ENCODE peak calls at places on chromosomes 2 and 18, in eight cellular contexts. A is fibroblast of lung, Q is Karpas-422, S is DND-41, P is mesendoderm, N is IMR-90, D is mammary epithelial cell, V is keratinocyte. T is an unnamed sample.

GRCh38 chr18:1018211-1018651 is 113.6 kb downstream of the ADCYAP1 start:
- DNase-seq in A (peak), Q (no peak), S (no peak), P (peak), N (peak), D (no peak), V (no peak), T (no peak)

GRCh38 chr2:71220743-71221142 is 6.2 kb downstream of the PAIP2B start:
- DNase-seq in A (no peak), Q (no peak), S (no peak), P (no peak), N (no peak), D (peak), V (no peak), T (no peak)

GRCh38 chr2:101047774-101048173 is 45.7 kb downstream of the RPL31 start:
- DNase-seq in A (peak), Q (no peak), S (no peak), P (no peak), N (no peak), D (peak), V (no peak), T (no peak)

GRCh38 chr2:188345439-188345838 is 53.8 kb downstream of the GULP1 start:
- DNase-seq in A (no peak), Q (no peak), S (no peak), P (no peak), N (peak), D (no peak), V (no peak), T (no peak)

GRCh38 chr2:10547011-10547410 is 98.9 kb upstream of the ODC1 start:
- DNase-seq in A (no peak), Q (no peak), S (no peak), P (peak), N (peak), D (peak), V (peak), T (no peak)

GRCh38 chr2:233242231-233242917 is 9.1 kb upstream of the ATG16L1 start:
- DNase-seq in A (no peak), Q (no peak), S (no peak), P (no peak), N (peak), D (no peak), V (no peak), T (no peak)

GRCh38 chr2:119678021-119678656 is 862 bp upstream of the TMEM177 start:
- DNase-seq in A (no peak), Q (no peak), S (no peak), P (no peak), N (no peak), D (no peak), V (no peak), T (peak)

GRCh38 chr2:152339762-152340286 is 4.8 kb downstream of the FMNL2 start:
- DNase-seq in A (no peak), Q (no peak), S (no peak), P (no peak), N (no peak), D (no peak), V (no peak), T (no peak)

GRCh38 chr2:183038341-183039300 is at the start of gene NCKAP1:
- DNase-seq in A (peak), Q (no peak), S (no peak), P (peak), N (peak), D (peak), V (no peak), T (peak)

GRCh38 chr2:181117176-181117925 is 136.9 kb downstream of the UBE2E3 start:
- DNase-seq in A (no peak), Q (no peak), S (no peak), P (no peak), N (no peak), D (no peak), V (no peak), T (no peak)

GRCh38 chr18:64747803-64748202 is 598.9 kb upstream of the LINC00305 start:
- DNase-seq in A (no peak), Q (no peak), S (no peak), P (peak), N (no peak), D (no peak), V (no peak), T (no peak)

GRCh38 chr18:13560306-13560705 is 166.1 kb downstream of the FAM210A start:
- DNase-seq in A (no peak), Q (no peak), S (no peak), P (no peak), N (no peak), D (no peak), V (no peak), T (no peak)

GRCh38 chr18:59470627-59471121 is 111.6 kb upstream of the LMAN1 start:
- DNase-seq in A (no peak), Q (no peak), S (no peak), P (no peak), N (no peak), D (no peak), V (no peak), T (no peak)
- H3K27ac ChIP-seq in A (no peak), Q (no peak), S (no peak), P (no peak), N (no peak), D (no peak), V (no peak), T (no peak)

GRCh38 chr2:88638743-88639142 is 11.5 kb upstream of the EIF2AK3 start:
- DNase-seq in A (no peak), Q (no peak), S (no peak), P (no peak), N (no peak), D (peak), V (no peak), T (no peak)
- H3K9ac ChIP-seq in A (no peak), Q (no peak), S (no peak), P (no peak), N (no peak), D (no peak), V (no peak), T (no peak)

GRCh38 chr2:133674433-133675331 is 106.4 kb upstream of the NCKAP5 start:
- DNase-seq in A (peak), Q (no peak), S (no peak), P (peak), N (peak), D (peak), V (no peak), T (peak)
- H3K4me3 ChIP-seq in A (peak), Q (no peak), S (no peak), P (no peak), N (peak), D (no peak), V (peak), T (no peak)

GRCh38 chr18:26894426-26894825 is 28.9 kb upstream of the AQP4 start:
- DNase-seq in A (no peak), Q (no peak), S (no peak), P (no peak), N (no peak), D (no peak), V (no peak), T (no peak)
- H3K27ac ChIP-seq in A (no peak), Q (no peak), S (no peak), P (no peak), N (no peak), D (no peak), V (no peak), T (no peak)

GRCh38 chr2:213064099-213064498 is 87.3 kb downstream of the IKZF2 start:
- DNase-seq in A (no peak), Q (no peak), S (no peak), P (no peak), N (no peak), D (no peak), V (no peak), T (no peak)

GRCh38 chr2:213066445-213066746 is 85.0 kb downstream of the IKZF2 start:
- DNase-seq in A (no peak), Q (no peak), S (no peak), P (no peak), N (no peak), D (no peak), V (no peak), T (no peak)

GRCh38 chr2:213067888-213068287 is 83.5 kb downstream of the IKZF2 start:
- DNase-seq in A (no peak), Q (no peak), S (no peak), P (no peak), N (peak), D (peak), V (no peak), T (no peak)

GRCh38 chr2:213068681-213069359 is 82.6 kb downstream of the IKZF2 start:
- DNase-seq in A (no peak), Q (no peak), S (no peak), P (no peak), N (no peak), D (no peak), V (no peak), T (no peak)

GRCh38 chr2:213065583-213066444 is 85.6 kb downstream of the IKZF2 start:
- DNase-seq in A (peak), Q (no peak), S (peak), P (peak), N (peak), D (peak), V (no peak), T (peak)
- H3K9ac ChIP-seq in A (no peak), Q (no peak), S (no peak), P (no peak), N (no peak), D (no peak), V (peak), T (no peak)

DNA sequence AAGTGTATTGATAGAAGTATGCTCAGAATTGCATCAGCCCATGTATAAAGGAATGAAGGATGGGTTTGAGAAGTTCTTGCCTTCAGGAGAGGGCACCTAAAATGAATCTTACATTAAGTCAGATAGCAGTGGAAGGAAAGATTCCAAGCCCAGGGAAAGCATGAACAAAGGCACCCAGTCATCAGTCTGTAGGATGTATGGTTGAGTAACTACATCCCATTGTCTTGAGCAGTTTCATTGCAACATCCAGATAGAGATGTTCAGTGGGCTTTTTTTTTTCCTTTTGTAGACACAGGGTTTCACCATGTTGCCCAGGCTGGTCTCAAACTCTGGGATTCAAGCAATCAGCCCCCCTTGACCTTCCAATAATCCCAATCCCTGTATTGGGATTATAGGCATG is 80.7 kb downstream of the ARHGAP28 start:
- DNase-seq in A (no peak), Q (no peak), S (no peak), P (no peak), N (no peak), D (no peak), V (no peak), T (no peak)
- H3K4me3 ChIP-seq in A (no peak), Q (no peak), S (no peak), P (no peak), N (no peak), D (no peak), V (no peak), T (no peak)

GRCh38 chr2:85981579-85982247 is 92.9 kb upstream of the ST3GAL5 start:
- DNase-seq in A (no peak), Q (no peak), S (no peak), P (no peak), N (no peak), D (no peak), V (no peak), T (no peak)
- H3K27ac ChIP-seq in A (no peak), Q (no peak), S (no peak), P (no peak), N (no peak), D (no peak), V (no peak), T (no peak)

GRCh38 chr2:160472839-160473251 is 20.8 kb downstream of the RBMS1 start:
- DNase-seq in A (peak), Q (no peak), S (no peak), P (no peak), N (peak), D (no peak), V (no peak), T (no peak)

GRCh38 chr2:160477032-160477431 is 16.6 kb downstream of the RBMS1 start:
- DNase-seq in A (no peak), Q (no peak), S (no peak), P (peak), N (no peak), D (no peak), V (no peak), T (no peak)

GRCh38 chr2:160473508-160474318 is 19.9 kb downstream of the RBMS1 start:
- DNase-seq in A (peak), Q (no peak), S (no peak), P (no peak), N (no peak), D (no peak), V (no peak), T (no peak)

GRCh38 chr2:160474319-160474645 is 19.3 kb downstream of the RBMS1 start:
- DNase-seq in A (peak), Q (no peak), S (no peak), P (no peak), N (no peak), D (no peak), V (no peak), T (no peak)

GRCh38 chr2:160474891-160475795 is 18.5 kb downstream of the RBMS1 start:
- DNase-seq in A (peak), Q (no peak), S (no peak), P (peak), N (peak), D (no peak), V (no peak), T (no peak)
- H3K9ac ChIP-seq in A (no peak), Q (no peak), S (no peak), P (no peak), N (no peak), D (no peak), V (no peak), T (no peak)

GRCh38 chr2:20074001-20074648 is 22.7 kb upstream of the LAPTM4A start:
- DNase-seq in A (no peak), Q (no peak), S (no peak), P (peak), N (no peak), D (no peak), V (no peak), T (no peak)
- H3K4me3 ChIP-seq in A (no peak), Q (no peak), S (no peak), P (no peak), N (no peak), D (no peak), V (no peak), T (no peak)